ENCODE peak calls at places on chromosomes 7 and 10, in eight cellular contexts. V, J, B, K, E, A, R and H are unnamed samples.

GRCh38 chr7:85875398-85875797 is 688.5 kb upstream of the SEMA3D start:
- DNase-seq in V (no peak), J (no peak), B (no peak), K (no peak), E (no peak), A (no peak), R (no peak), H (no peak)

GRCh38 chr7:149814494-149814893 is 23.7 kb upstream of the ZNF862 start:
- DNase-seq in V (no peak), J (no peak), B (no peak), K (no peak), E (no peak), A (no peak), R (no peak), H (no peak)

GRCh38 chr7:155644971-155645509 is 579 bp downstream of the RBM33 start:
- DNase-seq in V (no peak), J (peak; percentile 26), B (peak; percentile 47), K (no peak), E (no peak), A (no peak), R (peak; percentile 71), H (peak; percentile 29)

GRCh38 chr7:1142051-1142635 is 17.9 kb downstream of the ZFAND2A start:
- DNase-seq in V (no peak), J (no peak), B (peak; percentile 24), K (no peak), E (no peak), A (no peak), R (no peak), H (no peak)

GRCh38 chr10:102710604-102711003 is 3.6 kb downstream of the ARL3 start:
- DNase-seq in V (no peak), J (peak; percentile 64), B (peak; percentile 88), K (peak; percentile 37), E (no peak), A (no peak), R (no peak), H (no peak)

GRCh38 chr10:14692344-14693199 is 82.1 kb downstream of the FAM107B start:
- DNase-seq in V (no peak), J (no peak), B (no peak), K (no peak), E (no peak), A (no peak), R (no peak), H (no peak)

GRCh38 chr7:2228921-2229320 is 3.8 kb downstream of the MAD1L1 start:
- DNase-seq in V (no peak), J (no peak), B (no peak), K (no peak), E (no peak), A (no peak), R (peak; percentile 45), H (peak; percentile 47)

GRCh38 chr7:30252885-30253795 is 31.3 kb upstream of the ZNRF2 start:
- DNase-seq in V (no peak), J (no peak), B (peak; percentile 18), K (no peak), E (peak; percentile 26), A (no peak), R (no peak), H (no peak)

GRCh38 chr10:121043124-121043849 is 192.1 kb downstream of the WDR11 start:
- DNase-seq in V (no peak), J (no peak), B (no peak), K (no peak), E (no peak), A (no peak), R (no peak), H (no peak)

GRCh38 chr10:24917979-24918378 is 34.4 kb downstream of the PRTFDC1 start:
- DNase-seq in V (no peak), J (no peak), B (no peak), K (no peak), E (no peak), A (no peak), R (no peak), H (no peak)

GRCh38 chr7:139960158-139960557 is 102.6 kb downstream of the PARP12 start:
- DNase-seq in V (no peak), J (no peak), B (peak; percentile 21), K (no peak), E (no peak), A (no peak), R (no peak), H (no peak)

GRCh38 chr7:17640730-17641377 is 299.4 kb downstream of the SNX13 start:
- DNase-seq in V (no peak), J (no peak), B (peak; percentile 41), K (no peak), E (no peak), A (no peak), R (peak; percentile 60), H (peak; percentile 50)

GRCh38 chr10:113552014-113552413 is 839 bp upstream of the HABP2 start:
- DNase-seq in V (no peak), J (no peak), B (no peak), K (no peak), E (no peak), A (no peak), R (peak; percentile 11), H (no peak)

GRCh38 chr7:24123061-24123460 is 160.9 kb upstream of the NPY start:
- DNase-seq in V (no peak), J (no peak), B (peak; percentile 19), K (peak; percentile 12), E (no peak), A (no peak), R (no peak), H (no peak)